ENCODE peak calls at places on chromosomes 2 and 18, in ten cellular contexts. H is A549, G is epithelial cell of esophagus, L is choroid plexus epithelial cell, M is tibial artery, U is PC-3, F is AG09309, W is adipocyte, D is Panc1, S is hepatocyte. P is an unnamed sample.

GRCh38 chr2:172095146-172095904 is 7.4 kb downstream of the DLX2 start:
- DNase-seq in H (peak), G (peak), L (peak), M (no peak), U (peak), F (peak), W (peak), D (no peak), S (peak), P (no peak)

GRCh38 chr2:105873721-105874120 is 129.0 kb downstream of the NCK2 start:
- DNase-seq in H (peak), G (peak), L (peak), M (no peak), U (peak), F (no peak), W (peak), D (no peak), S (peak), P (no peak)

GRCh38 chr2:70089220-70089945 is 2.1 kb downstream of the PCBP1 start:
- DNase-seq in H (peak), G (peak), L (peak), M (peak), U (peak), F (no peak), W (peak), D (no peak), S (peak), P (no peak)

GRCh38 chr2:99867690-99868089 is 274.7 kb downstream of the AFF3 start:
- DNase-seq in H (peak), G (peak), L (peak), M (no peak), U (peak), F (no peak), W (no peak), D (no peak), S (no peak), P (no peak)

GRCh38 chr2:44940053-44940494 is 1.4 kb upstream of the SIX3 start:
- DNase-seq in H (no peak), G (no peak), L (no peak), M (no peak), U (no peak), F (no peak), W (no peak), D (no peak), S (no peak), P (no peak)

GRCh38 chr2:106638043-106638442 is 150.9 kb downstream of the CD8B2 start:
- DNase-seq in H (peak), G (peak), L (peak), M (no peak), U (peak), F (no peak), W (peak), D (no peak), S (peak), P (peak)

GRCh38 chr2:224101820-224102630 is 62.9 kb upstream of the SERPINE2 start:
- DNase-seq in H (peak), G (peak), L (peak), M (no peak), U (peak), F (peak), W (peak), D (no peak), S (peak), P (no peak)

GRCh38 chr2:235990344-235990743 is 177.8 kb downstream of the GBX2 start:
- DNase-seq in H (no peak), G (no peak), L (no peak), M (no peak), U (no peak), F (no peak), W (no peak), D (no peak), S (no peak), P (peak)

GRCh38 chr18:13237641-13238040 is 19.1 kb downstream of the LDLRAD4 start:
- DNase-seq in H (no peak), G (no peak), L (no peak), M (no peak), U (no peak), F (no peak), W (no peak), D (no peak), S (no peak), P (no peak)

GRCh38 chr2:68428746-68429145 is 38.3 kb downstream of the FBXO48 start:
- DNase-seq in H (no peak), G (no peak), L (no peak), M (no peak), U (no peak), F (no peak), W (no peak), D (no peak), S (no peak), P (no peak)

GRCh38 chr2:119531292-119531691 is 7.0 kb upstream of the SCTR start:
- DNase-seq in H (peak), G (no peak), L (peak), M (no peak), U (no peak), F (no peak), W (no peak), D (no peak), S (no peak), P (no peak)

GRCh38 chr2:54054271-54054670 is 61.1 kb upstream of the ACYP2 start:
- DNase-seq in H (no peak), G (no peak), L (no peak), M (no peak), U (no peak), F (no peak), W (no peak), D (no peak), S (no peak), P (no peak)

GRCh38 chr18:75223687-75224347 is 13.2 kb downstream of the TSHZ1 start:
- DNase-seq in H (no peak), G (no peak), L (no peak), M (no peak), U (no peak), F (no peak), W (no peak), D (no peak), S (peak), P (no peak)

GRCh38 chr18:70380915-70381896 is 92.4 kb downstream of the SOCS6 start:
- DNase-seq in H (peak), G (peak), L (no peak), M (no peak), U (no peak), F (no peak), W (no peak), D (no peak), S (peak), P (no peak)

GRCh38 chr18:76495435-76496199 is 575 bp upstream of the ZNF516 start:
- DNase-seq in H (peak), G (peak), L (peak), M (no peak), U (no peak), F (no peak), W (peak), D (no peak), S (peak), P (no peak)

GRCh38 chr2:105383456-105383855 is 15.4 kb downstream of the FHL2 start:
- DNase-seq in H (no peak), G (no peak), L (no peak), M (peak), U (no peak), F (no peak), W (no peak), D (no peak), S (no peak), P (no peak)

GRCh38 chr2:70010222-70011111 is 49.0 kb upstream of the ASPRV1 start:
- DNase-seq in H (no peak), G (peak), L (no peak), M (no peak), U (no peak), F (no peak), W (no peak), D (no peak), S (peak), P (no peak)

GRCh38 chr18:59323931-59324622 is 5.6 kb upstream of the CPLX4 start:
- DNase-seq in H (no peak), G (no peak), L (no peak), M (no peak), U (no peak), F (peak), W (no peak), D (no peak), S (no peak), P (no peak)

GRCh38 chr2:12061785-12062184 is 315.4 kb downstream of the LPIN1 start:
- DNase-seq in H (no peak), G (no peak), L (no peak), M (no peak), U (no peak), F (no peak), W (peak), D (no peak), S (peak), P (peak)

GRCh38 chr2:109020217-109020637 is 31.2 kb upstream of the EDAR start:
- DNase-seq in H (no peak), G (no peak), L (peak), M (no peak), U (no peak), F (peak), W (no peak), D (no peak), S (no peak), P (no peak)

GRCh38 chr2:42153944-42154593 is 15.1 kb upstream of the EML4 start:
- DNase-seq in H (no peak), G (no peak), L (no peak), M (no peak), U (no peak), F (no peak), W (no peak), D (no peak), S (no peak), P (no peak)

GRCh38 chr2:55565613-55566012 is 46.1 kb downstream of the CFAP36 start:
- DNase-seq in H (no peak), G (no peak), L (no peak), M (no peak), U (no peak), F (no peak), W (no peak), D (no peak), S (no peak), P (no peak)

GRCh38 chr2:10329880-10330699 is 27.4 kb downstream of the HPCAL1 start:
- DNase-seq in H (peak), G (peak), L (peak), M (no peak), U (peak), F (peak), W (peak), D (no peak), S (peak), P (no peak)

GRCh38 chr2:167940361-167940744 is 307.0 kb downstream of the STK39 start:
- DNase-seq in H (no peak), G (no peak), L (no peak), M (no peak), U (no peak), F (no peak), W (peak), D (no peak), S (no peak), P (no peak)

GRCh38 chr2:29084561-29084960 is 10.2 kb upstream of the PCARE start:
- DNase-seq in H (no peak), G (no peak), L (no peak), M (no peak), U (no peak), F (no peak), W (no peak), D (no peak), S (no peak), P (no peak)

GRCh38 chr2:207805566-207806226 is 36.0 kb upstream of the FZD5 start:
- DNase-seq in H (no peak), G (peak), L (no peak), M (no peak), U (peak), F (no peak), W (no peak), D (no peak), S (no peak), P (no peak)

GRCh38 chr2:234480337-234480736 is 16.5 kb downstream of the ARL4C start:
- DNase-seq in H (no peak), G (no peak), L (no peak), M (no peak), U (no peak), F (no peak), W (no peak), D (no peak), S (no peak), P (no peak)

GRCh38 chr2:105338020-105338385 is 663 bp downstream of the C2orf49 start:
- DNase-seq in H (no peak), G (no peak), L (no peak), M (no peak), U (no peak), F (no peak), W (no peak), D (no peak), S (peak), P (no peak)

DNA sequence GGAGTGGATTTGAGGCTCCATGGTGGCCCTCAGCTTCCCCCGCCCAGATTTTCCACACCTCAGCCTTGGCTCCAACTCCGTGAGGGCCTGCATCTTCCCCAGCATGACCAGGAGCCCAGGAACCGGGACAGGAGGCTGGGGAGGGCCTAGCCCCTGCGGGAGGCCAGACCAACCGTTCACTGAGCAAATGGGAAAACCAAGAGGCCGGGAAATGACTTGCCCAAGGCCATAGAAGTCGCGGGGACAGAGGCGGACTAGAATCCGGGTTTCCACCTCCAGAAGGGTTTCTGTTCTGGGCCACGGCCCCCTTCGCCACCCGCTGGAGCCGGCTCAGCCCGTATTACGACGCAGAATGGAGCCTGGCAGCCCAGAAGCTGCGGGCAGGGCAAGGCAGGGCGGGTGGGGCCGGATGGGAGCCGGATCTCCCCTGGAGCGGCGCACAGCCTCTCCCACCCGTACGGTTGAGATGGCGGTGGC is 7.9 kb upstream of the CRYBA2 start:
- DNase-seq in H (no peak), G (no peak), L (no peak), M (no peak), U (peak), F (no peak), W (no peak), D (no peak), S (peak), P (no peak)
- H3K4me3 ChIP-seq in H (no peak), G (no peak), L (no peak), M (no peak), U (peak), F (no peak), W (no peak), D (no peak), S (peak), P (no peak)

GRCh38 chr2:82278409-82278808 is 1973.9 kb upstream of the LRRTM1 start:
- DNase-seq in H (no peak), G (no peak), L (no peak), M (no peak), U (no peak), F (no peak), W (no peak), D (no peak), S (no peak), P (no peak)

GRCh38 chr2:82275599-82275998 is 1971.0 kb upstream of the LRRTM1 start:
- DNase-seq in H (no peak), G (no peak), L (no peak), M (no peak), U (peak), F (no peak), W (no peak), D (no peak), S (no peak), P (peak)
- H3K4me3 ChIP-seq in H (no peak), G (no peak), L (no peak), M (no peak), U (no peak), F (no peak), W (no peak), D (no peak), S (no peak), P (no peak)

DNA sequence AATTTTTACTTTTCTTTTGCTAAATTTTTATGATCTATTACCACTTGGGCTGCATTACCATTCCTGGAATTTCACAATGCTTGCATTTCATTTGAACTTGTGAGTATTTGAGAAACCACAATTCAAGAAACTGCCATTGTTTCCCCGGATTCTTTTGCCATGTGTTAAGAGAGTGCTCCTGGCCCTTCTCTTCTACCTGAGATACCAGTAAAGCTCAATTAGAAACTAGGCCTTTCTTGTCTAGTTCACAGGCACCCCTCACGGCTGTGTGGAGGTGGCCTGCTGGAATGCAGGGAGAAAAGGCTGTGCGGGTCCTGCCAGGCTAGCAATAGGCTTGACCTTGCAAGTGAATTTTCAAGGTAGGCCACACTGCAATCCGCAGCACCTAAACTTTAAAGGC is 40.8 kb downstream of the ZEB2 start:
- DNase-seq in H (no peak), G (peak), L (peak), M (no peak), U (peak), F (peak), W (peak), D (no peak), S (no peak), P (no peak)
- H3K4me3 ChIP-seq in H (no peak), G (no peak), L (no peak), M (no peak), U (no peak), F (no peak), W (peak), D (no peak), S (no peak), P (no peak)

DNA sequence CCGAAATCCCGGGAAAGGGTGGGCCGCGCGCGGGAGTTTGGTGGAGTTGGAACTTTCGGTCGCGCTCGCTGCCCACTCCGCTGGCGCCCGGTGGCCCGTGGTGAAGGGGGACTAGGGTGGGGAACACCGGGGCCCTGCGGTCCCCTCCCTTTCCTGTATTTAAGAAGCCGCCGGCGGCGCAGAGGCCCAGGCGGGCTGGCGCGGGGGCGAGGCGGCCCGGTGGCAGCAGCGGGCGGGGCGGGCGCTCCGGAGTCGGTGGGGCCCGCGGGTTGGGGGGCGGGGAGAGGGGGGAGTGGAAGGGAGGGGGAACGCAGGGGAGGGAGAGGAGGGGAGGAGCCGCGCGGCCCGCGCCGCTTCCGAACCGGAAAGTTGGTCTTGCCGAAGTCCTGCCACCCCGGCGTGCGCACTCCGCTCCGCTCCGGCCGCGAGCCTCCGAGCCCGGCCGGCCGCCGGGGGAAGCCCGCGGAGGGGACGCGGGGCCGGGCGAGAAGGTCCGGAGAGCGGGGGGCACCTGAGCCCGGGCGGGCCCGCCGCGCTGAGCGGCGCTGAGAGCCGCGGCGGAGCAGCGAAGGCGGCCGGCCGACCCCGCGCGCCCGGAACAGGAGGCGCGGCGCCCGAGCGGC is 449 bp upstream of the SALL3 start:
- DNase-seq in H (no peak), G (no peak), L (peak), M (no peak), U (no peak), F (no peak), W (no peak), D (no peak), S (no peak), P (no peak)
- H3K4me3 ChIP-seq in H (no peak), G (no peak), L (no peak), M (peak), U (no peak), F (no peak), W (no peak), D (no peak), S (no peak), P (no peak)

DNA sequence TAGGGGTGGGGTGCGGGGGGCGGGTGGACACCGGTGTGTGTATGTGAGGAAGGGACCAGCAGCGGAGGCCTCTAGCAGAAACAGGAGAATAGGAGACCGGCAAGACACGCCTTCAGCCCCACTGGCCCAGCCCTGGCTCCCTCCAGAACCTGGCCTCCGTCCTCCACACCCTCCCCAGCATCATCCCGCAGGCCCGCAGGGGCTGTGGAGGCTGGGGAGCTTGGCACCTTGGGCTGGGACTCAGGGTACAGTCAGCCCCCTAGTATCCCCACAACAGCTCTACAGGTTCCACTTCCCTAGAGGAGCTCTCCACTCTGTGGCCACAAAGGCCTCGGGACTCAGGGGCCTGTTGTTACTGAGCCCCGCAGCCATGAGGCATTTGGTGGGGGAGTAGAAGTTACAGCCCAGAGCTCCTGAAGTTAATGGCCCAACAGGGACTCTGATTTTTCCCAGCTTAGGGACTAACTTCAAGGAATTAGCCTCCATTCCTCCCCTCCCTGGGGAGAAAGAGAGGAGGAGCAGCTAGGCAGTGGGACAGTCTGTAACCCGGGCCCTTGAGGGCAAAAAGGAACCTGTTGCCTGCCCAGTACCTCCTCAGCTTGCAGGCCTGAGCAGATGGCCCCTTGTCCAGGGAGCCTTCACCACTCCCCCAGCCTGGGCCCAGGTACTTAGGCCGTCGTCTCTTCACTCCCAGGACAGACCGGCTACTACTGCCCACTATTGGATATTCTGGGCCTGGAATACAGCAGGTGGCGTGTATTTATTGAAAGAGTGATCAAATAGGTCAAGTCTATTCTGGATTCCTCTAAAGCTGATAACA is 20.0 kb downstream of the SH2D6 start:
- DNase-seq in H (no peak), G (no peak), L (no peak), M (peak), U (no peak), F (no peak), W (no peak), D (no peak), S (no peak), P (no peak)
- H3K4me3 ChIP-seq in H (peak), G (no peak), L (peak), M (peak), U (peak), F (peak), W (peak), D (peak), S (peak), P (no peak)

P was measured in LNCaP clone FGC.